ENCODE peak calls at places on chromosomes 12 and 14, in nine cellular contexts. D is uterus, H is IMR-90, K is sigmoid colon, Q is heart left ventricle, V is Peyer's patch, B is spleen, N is A549, E is K562. Z is an unnamed sample.

GRCh38 chr14:58639842-58640484 is 2.2 kb downstream of the DACT1 start:
- DNase-seq in D (peak), H (peak), K (no peak), Q (no peak), V (no peak), B (no peak), N (peak), E (no peak), Z (peak)

GRCh38 chr12:52873832-52874572 is 25.2 kb upstream of the KRT78 start:
- DNase-seq in D (peak), H (peak), K (peak), Q (peak), V (peak), B (peak), N (peak), E (peak), Z (peak)

GRCh38 chr12:100199347-100200136 is 1.1 kb upstream of the ACTR6 start:
- DNase-seq in D (peak), H (no peak), K (peak), Q (peak), V (peak), B (peak), N (peak), E (peak), Z (peak)

GRCh38 chr12:42281281-42281680 is 43.2 kb upstream of the YAF2 start:
- DNase-seq in D (no peak), H (no peak), K (no peak), Q (no peak), V (no peak), B (no peak), N (no peak), E (no peak), Z (no peak)

GRCh38 chr12:91057349-91057748 is 475 bp downstream of the KERA start:
- DNase-seq in D (no peak), H (no peak), K (no peak), Q (no peak), V (no peak), B (no peak), N (no peak), E (no peak), Z (no peak)

GRCh38 chr12:27104546-27104945 is 22.2 kb upstream of the C12orf71 start:
- DNase-seq in D (no peak), H (peak), K (no peak), Q (no peak), V (no peak), B (no peak), N (no peak), E (no peak), Z (no peak)

GRCh38 chr12:43742106-43742505 is 16.5 kb downstream of the PUS7L start:
- DNase-seq in D (no peak), H (peak), K (no peak), Q (no peak), V (no peak), B (no peak), N (no peak), E (no peak), Z (no peak)

GRCh38 chr12:121668750-121669524 is 517 bp downstream of the MORN3 start:
- DNase-seq in D (no peak), H (peak), K (no peak), Q (no peak), V (peak), B (peak), N (peak), E (peak), Z (peak)

GRCh38 chr12:8658361-8658760 is 4.3 kb downstream of the MFAP5 start:
- DNase-seq in D (no peak), H (peak), K (no peak), Q (no peak), V (no peak), B (no peak), N (no peak), E (no peak), Z (no peak)

GRCh38 chr12:21065845-21066244 is 65.1 kb upstream of the SLCO1B1 start:
- DNase-seq in D (no peak), H (no peak), K (no peak), Q (no peak), V (no peak), B (no peak), N (peak), E (no peak), Z (no peak)

GRCh38 chr12:52691076-52691764 is 11.0 kb upstream of the KRT1 start:
- DNase-seq in D (no peak), H (no peak), K (no peak), Q (no peak), V (peak), B (peak), N (no peak), E (peak), Z (no peak)

GRCh38 chr12:124568431-124569374 is 1.3 kb upstream of the NCOR2 start:
- DNase-seq in D (peak), H (peak), K (peak), Q (peak), V (peak), B (no peak), N (peak), E (no peak), Z (peak)

GRCh38 chr12:18158774-18159557 is 69.0 kb upstream of the RERGL start:
- DNase-seq in D (no peak), H (peak), K (no peak), Q (no peak), V (no peak), B (no peak), N (peak), E (peak), Z (no peak)

GRCh38 chr14:41609704-41610183 is 3.1 kb downstream of the LRFN5 start:
- DNase-seq in D (peak), H (peak), K (peak), Q (peak), V (no peak), B (peak), N (peak), E (no peak), Z (peak)

GRCh38 chr12:23238190-23238589 is 613.2 kb downstream of the ETNK1 start:
- DNase-seq in D (no peak), H (no peak), K (no peak), Q (no peak), V (no peak), B (no peak), N (no peak), E (no peak), Z (no peak)

GRCh38 chr12:29566441-29566840 is 69.0 kb upstream of the OVCH1 start:
- DNase-seq in D (no peak), H (peak), K (no peak), Q (no peak), V (no peak), B (no peak), N (no peak), E (no peak), Z (no peak)

GRCh38 chr12:40017488-40017887 is 88.4 kb downstream of the SLC2A13 start:
- DNase-seq in D (no peak), H (no peak), K (no peak), Q (no peak), V (no peak), B (no peak), N (no peak), E (no peak), Z (no peak)

GRCh38 chr12:103969391-103969790 is 3.7 kb downstream of the TDG start:
- DNase-seq in D (no peak), H (peak), K (no peak), Q (no peak), V (no peak), B (no peak), N (no peak), E (no peak), Z (no peak)

GRCh38 chr14:38404616-38405015 is 148.7 kb upstream of the CLEC14A start:
- DNase-seq in D (no peak), H (peak), K (no peak), Q (no peak), V (no peak), B (no peak), N (no peak), E (no peak), Z (no peak)

GRCh38 chr12:29350080-29350479 is 30.9 kb downstream of the ERGIC2 start:
- DNase-seq in D (no peak), H (peak), K (no peak), Q (no peak), V (no peak), B (no peak), N (peak), E (no peak), Z (no peak)

GRCh38 chr14:51529731-51530130 is 122.0 kb upstream of the FRMD6 start:
- DNase-seq in D (no peak), H (no peak), K (no peak), Q (no peak), V (no peak), B (no peak), N (no peak), E (no peak), Z (no peak)

GRCh38 chr12:89882051-89882450 is 173.4 kb upstream of the ATP2B1 start:
- DNase-seq in D (no peak), H (peak), K (no peak), Q (no peak), V (no peak), B (no peak), N (no peak), E (no peak), Z (no peak)

GRCh38 chr14:106218189-106218588 is 691.8 kb downstream of the TMEM121 start:
- DNase-seq in D (no peak), H (no peak), K (no peak), Q (no peak), V (no peak), B (no peak), N (no peak), E (no peak), Z (no peak)

GRCh38 chr12:52975204-52975603 is 26.3 kb downstream of the KRT18 start:
- DNase-seq in D (no peak), H (peak), K (no peak), Q (no peak), V (no peak), B (no peak), N (no peak), E (no peak), Z (no peak)

GRCh38 chr12:122868471-122869177 is 27.3 kb downstream of the VPS37B start:
- DNase-seq in D (no peak), H (no peak), K (peak), Q (peak), V (no peak), B (peak), N (no peak), E (no peak), Z (no peak)

GRCh38 chr12:118958520-118958919 is 22.8 kb upstream of the SRRM4 start:
- DNase-seq in D (no peak), H (no peak), K (no peak), Q (no peak), V (no peak), B (no peak), N (no peak), E (no peak), Z (no peak)

GRCh38 chr14:88550078-88550477 is 4.7 kb downstream of the PTPN21 start:
- DNase-seq in D (no peak), H (no peak), K (peak), Q (no peak), V (no peak), B (no peak), N (no peak), E (no peak), Z (no peak)

GRCh38 chr12:27523305-27523641 is 733 bp upstream of the PPFIBP1 start:
- DNase-seq in D (no peak), H (no peak), K (no peak), Q (no peak), V (no peak), B (no peak), N (no peak), E (peak), Z (no peak)

GRCh38 chr14:74964787-74965769 is 9.7 kb upstream of the PGF start:
- DNase-seq in D (no peak), H (peak), K (peak), Q (no peak), V (no peak), B (no peak), N (no peak), E (no peak), Z (no peak)

GRCh38 chr12:569803-570236 is 93.4 kb downstream of the NINJ2 start:
- DNase-seq in D (peak), H (peak), K (peak), Q (peak), V (peak), B (peak), N (peak), E (peak), Z (peak)
- H3K27ac ChIP-seq in D (peak), H (peak), K (peak), Q (peak), V (peak), B (peak), N (peak), E (peak), Z (peak)

GRCh38 chr14:100065942-100066574 is 836 bp downstream of the EVL start:
- DNase-seq in D (no peak), H (no peak), K (no peak), Q (no peak), V (peak), B (peak), N (no peak), E (no peak), Z (no peak)
- TF ChIP-seq POLR2A in D (no peak), H (no peak), K (no peak), Q (no peak), V (peak), B (peak), N (no peak), E (no peak), Z (no peak)

GRCh38 chr14:64118892-64119291 is 175.3 kb downstream of the ESR2 start:
- DNase-seq in D (no peak), H (no peak), K (no peak), Q (no peak), V (no peak), B (no peak), N (no peak), E (no peak), Z (no peak)
- H3K27ac ChIP-seq in D (no peak), H (no peak), K (no peak), Q (peak), V (no peak), B (no peak), N (no peak), E (no peak), Z (no peak)

GRCh38 chr14:35292051-35292769 is at the start of gene PSMA6:
- DNase-seq in D (peak), H (peak), K (peak), Q (peak), V (peak), B (peak), N (peak), E (peak), Z (peak)
- TF ChIP-seq POLR2A in D (peak), H (peak), K (peak), Q (peak), V (peak), B (no peak), N (peak), E (peak), Z (peak)

Z was measured in ovary.